ENCODE peak calls at places on chromosomes 5 and 9, in four cellular contexts. One of them, this sample, is unnamed.

GRCh38 chr9:104743377-104743985 is 4.0 kb upstream of the NIPSNAP3A start:
- DNase-seq in M059J: peak; percentile 79
- DNase-seq in globus pallidus: peak; percentile 66
- DNase-seq in MCF 10A: peak; percentile 76
- DNase-seq in this sample: peak; percentile 71

GRCh38 chr5:144169904-144170275 is 569 bp downstream of the YIPF5 start:
- DNase-seq in M059J: no peak
- DNase-seq in globus pallidus: peak; percentile 7
- DNase-seq in MCF 10A: no peak
- DNase-seq in this sample: peak; percentile 3

GRCh38 chr5:143426437-143426991 is 23.0 kb upstream of the NR3C1 start:
- DNase-seq in M059J: no peak
- DNase-seq in globus pallidus: no peak
- DNase-seq in MCF 10A: no peak
- DNase-seq in this sample: no peak

GRCh38 chr9:16154570-16155078 is 601.8 kb downstream of the CCDC171 start:
- DNase-seq in M059J: peak; percentile 58
- DNase-seq in globus pallidus: no peak
- DNase-seq in MCF 10A: no peak
- DNase-seq in this sample: peak; percentile 37

GRCh38 chr5:110785356-110785755 is 46.5 kb downstream of the SLC25A46 start:
- DNase-seq in M059J: peak; percentile 73
- DNase-seq in globus pallidus: no peak
- DNase-seq in MCF 10A: peak; percentile 78
- DNase-seq in this sample: no peak

GRCh38 chr9:131575946-131576853 is 30.9 kb downstream of the PRRT1B start:
- DNase-seq in M059J: no peak
- DNase-seq in globus pallidus: no peak
- DNase-seq in MCF 10A: no peak
- DNase-seq in this sample: no peak

GRCh38 chr9:83106772-83107171 is 43.8 kb upstream of the RASEF start:
- DNase-seq in M059J: no peak
- DNase-seq in globus pallidus: no peak
- DNase-seq in MCF 10A: no peak
- DNase-seq in this sample: no peak

GRCh38 chr9:129609486-129610192 is 11.3 kb downstream of the C9orf50 start:
- DNase-seq in M059J: peak; percentile 61
- DNase-seq in globus pallidus: no peak
- DNase-seq in MCF 10A: peak; percentile 16
- DNase-seq in this sample: peak; percentile 59

GRCh38 chr9:86634501-86634900 is 280.3 kb upstream of the TUT7 start:
- DNase-seq in M059J: no peak
- DNase-seq in globus pallidus: no peak
- DNase-seq in MCF 10A: no peak
- DNase-seq in this sample: no peak

GRCh38 chr9:33517373-33517772 is 6.7 kb upstream of the ANKRD18B start:
- DNase-seq in M059J: peak; percentile 75
- DNase-seq in globus pallidus: peak; percentile 45
- DNase-seq in MCF 10A: peak; percentile 68
- DNase-seq in this sample: peak; percentile 34

GRCh38 chr5:66892715-66893114 is 296.5 kb downstream of the MAST4 start:
- DNase-seq in M059J: peak; percentile 44
- DNase-seq in globus pallidus: no peak
- DNase-seq in MCF 10A: no peak
- DNase-seq in this sample: no peak

GRCh38 chr9:130327781-130328348 is 62.3 kb downstream of the HMCN2 start:
- DNase-seq in M059J: no peak
- DNase-seq in globus pallidus: no peak
- DNase-seq in MCF 10A: peak; percentile 39
- DNase-seq in this sample: no peak

GRCh38 chr5:28374492-28374934 is 1336.1 kb upstream of the CDH9 start:
- DNase-seq in M059J: peak; percentile 82
- DNase-seq in globus pallidus: no peak
- DNase-seq in MCF 10A: peak; percentile 96
- DNase-seq in this sample: no peak

GRCh38 chr9:2281803-2282185 is 266.6 kb downstream of the SMARCA2 start:
- DNase-seq in M059J: peak; percentile 61
- DNase-seq in globus pallidus: no peak
- DNase-seq in MCF 10A: no peak
- DNase-seq in this sample: no peak

GRCh38 chr9:132075853-132076252 is 3.8 kb downstream of the MED27 start:
- DNase-seq in M059J: no peak
- DNase-seq in globus pallidus: no peak
- DNase-seq in MCF 10A: peak; percentile 27
- DNase-seq in this sample: no peak

GRCh38 chr9:134208310-134208841 is 44.0 kb upstream of the RNU6ATAC start:
- DNase-seq in M059J: no peak
- DNase-seq in globus pallidus: no peak
- DNase-seq in MCF 10A: no peak
- DNase-seq in this sample: no peak

GRCh38 chr9:4293293-4293931 is 6.5 kb downstream of the GLIS3 start:
- DNase-seq in M059J: peak; percentile 98
- DNase-seq in globus pallidus: no peak
- DNase-seq in MCF 10A: peak; percentile 81
- DNase-seq in this sample: no peak

GRCh38 chr9:88258587-88258986 is 120.3 kb upstream of the SPATA31C2 start:
- DNase-seq in M059J: peak; percentile 82
- DNase-seq in globus pallidus: peak; percentile 6
- DNase-seq in MCF 10A: peak; percentile 57
- DNase-seq in this sample: no peak

GRCh38 chr5:3303777-3304176 is 291.9 kb upstream of the IRX1 start:
- DNase-seq in M059J: peak; percentile 13
- DNase-seq in globus pallidus: no peak
- DNase-seq in MCF 10A: no peak
- DNase-seq in this sample: no peak

GRCh38 chr5:40507095-40507494 is 172.6 kb upstream of the PTGER4 start:
- DNase-seq in M059J: no peak
- DNase-seq in globus pallidus: no peak
- DNase-seq in MCF 10A: no peak
- DNase-seq in this sample: no peak

GRCh38 chr5:180118391-180118791 is 46.8 kb upstream of the RNF130 start:
- DNase-seq in M059J: no peak
- DNase-seq in globus pallidus: no peak
- DNase-seq in MCF 10A: no peak
- DNase-seq in this sample: no peak

GRCh38 chr9:35811364-35812024 is 568 bp downstream of the SPAG8 start:
- DNase-seq in M059J: peak; percentile 67
- DNase-seq in globus pallidus: peak; percentile 46
- DNase-seq in MCF 10A: peak; percentile 27
- DNase-seq in this sample: no peak

GRCh38 chr5:148202531-148203092 is at the start of gene SPINK6:
- DNase-seq in M059J: no peak
- DNase-seq in globus pallidus: no peak
- DNase-seq in MCF 10A: no peak
- DNase-seq in this sample: no peak

GRCh38 chr9:111036946-111037743 is 1.1 kb downstream of the LPAR1 start:
- DNase-seq in M059J: peak; percentile 64
- DNase-seq in globus pallidus: peak; percentile 49
- DNase-seq in MCF 10A: peak; percentile 26
- DNase-seq in this sample: peak; percentile 39

GRCh38 chr5:123450641-123451421 is 27.6 kb upstream of the CEP120 start:
- DNase-seq in M059J: peak; percentile 26
- DNase-seq in globus pallidus: peak; percentile 36
- DNase-seq in MCF 10A: peak; percentile 62
- DNase-seq in this sample: no peak

GRCh38 chr5:55773057-55773456 is 35.2 kb downstream of the DDX4 start:
- DNase-seq in M059J: peak; percentile 13
- DNase-seq in globus pallidus: peak; percentile 83
- DNase-seq in MCF 10A: no peak
- DNase-seq in this sample: no peak

GRCh38 chr9:18694959-18695668 is 221.2 kb downstream of the ADAMTSL1 start:
- DNase-seq in M059J: no peak
- DNase-seq in globus pallidus: no peak
- DNase-seq in MCF 10A: no peak
- DNase-seq in this sample: no peak

GRCh38 chr5:51388488-51389325 is 5.5 kb downstream of the ISL1 start:
- DNase-seq in M059J: no peak
- DNase-seq in globus pallidus: no peak
- DNase-seq in MCF 10A: no peak
- DNase-seq in this sample: no peak

GRCh38 chr5:53479656-53480473 is 564 bp upstream of the FST start:
- DNase-seq in M059J: peak; percentile 50
- DNase-seq in globus pallidus: no peak
- DNase-seq in MCF 10A: peak; percentile 45
- DNase-seq in this sample: no peak

GRCh38 chr5:24788829-24789509 is 144.2 kb upstream of the CDH10 start:
- DNase-seq in M059J: peak; percentile 94
- DNase-seq in globus pallidus: no peak
- DNase-seq in MCF 10A: peak; percentile 65
- DNase-seq in this sample: no peak

GRCh38 chr5:80122599-80122998 is 87.5 kb downstream of the THBS4 start:
- DNase-seq in M059J: no peak
- DNase-seq in globus pallidus: peak; percentile 56
- DNase-seq in MCF 10A: no peak
- DNase-seq in this sample: no peak

GRCh38 chr9:18489861-18490260 is 15.9 kb downstream of the ADAMTSL1 start:
- DNase-seq in M059J: peak; percentile 58
- DNase-seq in globus pallidus: no peak
- DNase-seq in MCF 10A: no peak
- DNase-seq in this sample: no peak

GRCh38 chr5:14171621-14172020 is 28.5 kb downstream of the TRIO start:
- DNase-seq in M059J: peak; percentile 78
- DNase-seq in globus pallidus: no peak
- DNase-seq in MCF 10A: peak; percentile 51
- DNase-seq in this sample: no peak

GRCh38 chr9:136352682-136353081 is 10.9 kb downstream of the DNLZ start:
- DNase-seq in M059J: no peak
- DNase-seq in globus pallidus: no peak
- DNase-seq in MCF 10A: no peak
- DNase-seq in this sample: no peak

GRCh38 chr5:56802235-56802634 is 13.1 kb upstream of the MAP3K1 start:
- DNase-seq in M059J: no peak
- DNase-seq in globus pallidus: no peak
- DNase-seq in MCF 10A: no peak
- DNase-seq in this sample: no peak

GRCh38 chr9:37969558-37970300 is 65.8 kb upstream of the SLC25A51 start:
- DNase-seq in M059J: no peak
- DNase-seq in globus pallidus: no peak
- DNase-seq in MCF 10A: no peak
- DNase-seq in this sample: no peak

This sample was measured in small intestine.